ENCODE peak calls at places on chromosomes 1 and 21, in six cellular contexts. Q is naive B cell, V is NCI-H1694 treated with DMSO at 0.1 percent for 48 hours, R is lower lobe of right lung, B is hypothalamus, D is NCI-H2171. N is an unnamed sample.

GRCh38 chr1:212205006-212205405 is 80.2 kb upstream of the PPP2R5A start:
- DNase-seq in Q (no peak), V (no peak), R (no peak), B (no peak), D (no peak), N (no peak)

GRCh38 chr21:44300262-44300959 is 558 bp downstream of the PFKL start:
- DNase-seq in Q (peak), V (no peak), R (peak), B (peak), D (no peak), N (no peak)

GRCh38 chr1:19309123-19309813 is 2.7 kb downstream of the AKR7A2 start:
- DNase-seq in Q (no peak), V (no peak), R (no peak), B (no peak), D (no peak), N (no peak)

GRCh38 chr1:183163311-183163710 is 22.8 kb upstream of the LAMC2 start:
- DNase-seq in Q (no peak), V (no peak), R (no peak), B (no peak), D (no peak), N (no peak)

GRCh38 chr1:159924791-159925712 is at the start of gene TAGLN2:
- DNase-seq in Q (peak), V (no peak), R (peak), B (peak), D (no peak), N (peak)

GRCh38 chr1:54869173-54869851 is 17.7 kb downstream of the DHCR24 start:
- DNase-seq in Q (no peak), V (no peak), R (no peak), B (no peak), D (no peak), N (no peak)

GRCh38 chr1:232978091-232978634 is 27.8 kb downstream of the NTPCR start:
- DNase-seq in Q (no peak), V (no peak), R (no peak), B (no peak), D (no peak), N (no peak)

GRCh38 chr1:227316941-227317540 is 1.3 kb downstream of the CDC42BPA start:
- DNase-seq in Q (no peak), V (peak), R (no peak), B (no peak), D (no peak), N (no peak)

GRCh38 chr21:44496900-44497550 is 41.7 kb downstream of the LRRC3 start:
- DNase-seq in Q (no peak), V (no peak), R (no peak), B (no peak), D (no peak), N (no peak)

GRCh38 chr1:99685516-99686180 is 39.7 kb downstream of the PALMD start:
- DNase-seq in Q (no peak), V (peak), R (peak), B (peak), D (peak), N (peak)

GRCh38 chr1:26857473-26857872 is 5.5 kb upstream of the SFN start:
- DNase-seq in Q (no peak), V (no peak), R (no peak), B (no peak), D (peak), N (no peak)

N was measured in H9.